ENCODE peak calls at places on chromosomes 6 and 20, in four cellular contexts. One of them, this sample, is unnamed.

GRCh38 chr6:84197708-84198107 is 29.7 kb downstream of the CEP162 start:
- DNase-seq in keratinocyte: no peak
- DNase-seq in coronary artery: no peak
- DNase-seq in MG63: no peak
- DNase-seq in this sample: no peak

GRCh38 chr6:15264902-15265761 is 19.3 kb downstream of the JARID2 start:
- DNase-seq in coronary artery: no peak
- DNase-seq in keratinocyte: no peak
- DNase-seq in MG63: no peak
- DNase-seq in this sample: no peak

GRCh38 chr6:131694832-131695426 is 6.3 kb downstream of the OR2A4 start:
- DNase-seq in coronary artery: no peak
- DNase-seq in keratinocyte: no peak
- DNase-seq in MG63: peak
- DNase-seq in this sample: peak

GRCh38 chr6:136066005-136066404 is 184.1 kb downstream of the MTFR2 start:
- DNase-seq in coronary artery: no peak
- DNase-seq in keratinocyte: no peak
- DNase-seq in MG63: no peak
- DNase-seq in this sample: peak

GRCh38 chr20:24994186-24994465 is 1.6 kb upstream of the APMAP start:
- DNase-seq in MG63: no peak
- DNase-seq in keratinocyte: no peak
- DNase-seq in coronary artery: peak
- DNase-seq in this sample: no peak

GRCh38 chr6:53014034-53014433 is 18.9 kb upstream of the GSTA4 start:
- DNase-seq in MG63: no peak
- DNase-seq in keratinocyte: no peak
- DNase-seq in coronary artery: no peak
- DNase-seq in this sample: no peak

GRCh38 chr6:118739976-118740771 is 88.8 kb upstream of the CEP85L start:
- DNase-seq in coronary artery: no peak
- DNase-seq in keratinocyte: no peak
- DNase-seq in MG63: no peak
- DNase-seq in this sample: peak

GRCh38 chr6:31619805-31620585 is 520 bp upstream of the PRRC2A start:
- DNase-seq in coronary artery: peak
- DNase-seq in MG63: peak
- DNase-seq in keratinocyte: peak
- DNase-seq in this sample: peak

GRCh38 chr6:42970859-42971612 is 7.9 kb downstream of the PEX6 start:
- DNase-seq in keratinocyte: no peak
- DNase-seq in coronary artery: no peak
- DNase-seq in MG63: no peak
- DNase-seq in this sample: peak

GRCh38 chr20:2305946-2306345 is 10.1 kb downstream of the TGM3 start:
- DNase-seq in coronary artery: no peak
- DNase-seq in keratinocyte: no peak
- DNase-seq in MG63: no peak
- DNase-seq in this sample: no peak

GRCh38 chr20:21074605-21075336 is 31.4 kb downstream of the LINC00237 start:
- DNase-seq in keratinocyte: no peak
- DNase-seq in coronary artery: no peak
- DNase-seq in MG63: peak
- DNase-seq in this sample: peak

GRCh38 chr6:166440729-166441128 is 58.0 kb upstream of the MPC1 start:
- DNase-seq in coronary artery: no peak
- DNase-seq in keratinocyte: no peak
- DNase-seq in MG63: no peak
- DNase-seq in this sample: no peak

GRCh38 chr6:36757206-36757605 is 59.6 kb downstream of the RAB44 start:
- DNase-seq in coronary artery: no peak
- DNase-seq in MG63: no peak
- DNase-seq in keratinocyte: no peak
- DNase-seq in this sample: no peak

GRCh38 chr6:18216411-18216810 is 47.9 kb downstream of the DEK start:
- DNase-seq in MG63: no peak
- DNase-seq in coronary artery: no peak
- DNase-seq in keratinocyte: no peak
- DNase-seq in this sample: peak

GRCh38 chr6:139325003-139325600 is 33.3 kb upstream of the TXLNB start:
- DNase-seq in keratinocyte: no peak
- DNase-seq in coronary artery: no peak
- DNase-seq in MG63: no peak
- DNase-seq in this sample: no peak

GRCh38 chr6:27092316-27092692 is 155.2 kb upstream of the PRSS16 start:
- DNase-seq in coronary artery: no peak
- DNase-seq in keratinocyte: no peak
- DNase-seq in MG63: no peak
- DNase-seq in this sample: no peak

GRCh38 chr6:154488802-154489437 is 21.6 kb downstream of the CNKSR3 start:
- DNase-seq in coronary artery: no peak
- DNase-seq in keratinocyte: no peak
- DNase-seq in MG63: peak
- DNase-seq in this sample: no peak

GRCh38 chr6:129184808-129185366 is 301.9 kb downstream of the LAMA2 start:
- DNase-seq in coronary artery: no peak
- DNase-seq in MG63: no peak
- DNase-seq in keratinocyte: no peak
- DNase-seq in this sample: no peak

DNA sequence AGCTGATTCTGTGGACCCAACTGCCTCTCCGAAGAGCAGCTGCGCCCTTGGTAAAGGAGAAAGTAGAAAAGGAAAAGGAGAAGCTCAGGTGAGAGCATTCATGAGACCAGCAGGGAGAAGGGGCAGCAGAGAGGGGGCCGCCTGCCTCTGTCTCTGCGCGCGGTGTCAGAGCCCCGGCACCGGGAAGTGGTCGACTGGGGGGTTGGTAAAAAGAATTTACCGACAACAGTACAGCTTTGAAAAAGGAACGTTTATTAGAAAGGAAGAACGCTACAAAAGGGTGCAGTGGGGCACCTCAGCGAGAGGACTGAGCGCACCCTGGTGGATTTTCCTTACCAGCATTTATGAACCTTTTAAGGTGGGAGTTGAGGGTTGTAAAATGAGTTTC is 61.9 kb downstream of the GPR6 start:
- DNase-seq in coronary artery: peak
- DNase-seq in MG63: no peak
- DNase-seq in keratinocyte: no peak
- DNase-seq in this sample: peak
- H3K4me3 ChIP-seq in coronary artery: peak
- H3K4me3 ChIP-seq in MG63: no peak
- H3K4me3 ChIP-seq in keratinocyte: no peak
- H3K4me3 ChIP-seq in this sample: peak

GRCh38 chr20:10171864-10172751 is 46.5 kb upstream of the SNAP25 start:
- DNase-seq in keratinocyte: no peak
- DNase-seq in coronary artery: no peak
- DNase-seq in MG63: peak
- DNase-seq in this sample: peak
- H3K4me3 ChIP-seq in keratinocyte: peak
- H3K4me3 ChIP-seq in coronary artery: peak
- H3K4me3 ChIP-seq in MG63: peak
- H3K4me3 ChIP-seq in this sample: peak

GRCh38 chr6:3019749-3020320 is 20.1 kb downstream of the NQO2 start:
- DNase-seq in keratinocyte: no peak
- DNase-seq in MG63: no peak
- DNase-seq in coronary artery: no peak
- DNase-seq in this sample: no peak

GRCh38 chr6:3026811-3027626 is 27.3 kb downstream of the NQO2 start:
- DNase-seq in coronary artery: no peak
- DNase-seq in keratinocyte: no peak
- DNase-seq in MG63: no peak
- DNase-seq in this sample: no peak

GRCh38 chr6:3023663-3024483 is 24.2 kb downstream of the NQO2 start:
- DNase-seq in keratinocyte: peak
- DNase-seq in coronary artery: peak
- DNase-seq in MG63: peak
- DNase-seq in this sample: peak

GRCh38 chr6:3019065-3019464 is 19.4 kb downstream of the NQO2 start:
- DNase-seq in keratinocyte: no peak
- DNase-seq in coronary artery: no peak
- DNase-seq in MG63: no peak
- DNase-seq in this sample: no peak

DNA sequence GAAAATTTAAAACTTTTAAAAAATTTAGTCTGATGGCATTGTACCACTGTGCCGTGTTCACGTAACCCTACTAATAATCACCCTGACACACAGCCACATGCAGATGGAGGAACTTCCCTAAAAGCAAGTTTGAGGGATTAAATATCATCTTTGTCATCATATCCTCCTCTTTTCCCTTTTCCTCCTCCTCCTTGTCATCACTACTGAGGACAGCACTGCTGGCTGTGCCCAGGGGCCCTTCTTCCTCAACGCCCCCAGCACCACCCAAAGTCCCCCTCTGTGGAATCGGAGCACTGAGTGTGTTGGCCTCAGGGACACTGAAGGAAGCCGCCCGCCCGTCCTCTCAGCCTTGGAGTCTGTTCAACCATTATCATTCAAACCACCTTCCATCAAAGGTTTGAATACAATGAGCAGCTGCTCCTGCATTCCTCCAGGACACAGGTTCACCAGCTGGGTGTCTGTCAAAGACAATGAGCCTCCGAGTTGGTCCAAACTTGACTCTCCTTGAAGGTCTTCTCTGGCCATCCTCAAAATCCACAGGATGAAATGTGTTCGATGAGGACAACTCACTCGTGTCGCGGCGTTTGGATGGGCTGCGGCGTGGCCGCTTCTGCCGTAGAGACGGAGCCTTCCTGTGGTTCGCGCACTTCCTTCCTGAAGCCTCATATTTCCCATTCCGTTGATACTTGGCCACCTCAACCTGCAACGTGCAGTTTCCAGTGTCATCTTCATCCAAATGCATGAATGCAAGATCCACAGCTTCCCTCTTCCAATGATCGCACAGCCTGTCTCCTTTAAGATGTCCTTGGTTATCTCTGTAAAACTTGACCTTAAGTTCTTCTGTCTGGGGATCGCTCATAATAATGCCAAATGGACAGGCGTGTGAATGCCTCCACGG is 23.3 kb downstream of the NQO2 start:
- DNase-seq in keratinocyte: no peak
- DNase-seq in coronary artery: no peak
- DNase-seq in MG63: no peak
- DNase-seq in this sample: no peak
- H3K4me3 ChIP-seq in keratinocyte: peak
- H3K4me3 ChIP-seq in coronary artery: peak
- H3K4me3 ChIP-seq in MG63: peak
- H3K4me3 ChIP-seq in this sample: no peak

GRCh38 chr6:24358219-24358821 is 461 bp upstream of the DCDC2 start:
- DNase-seq in keratinocyte: no peak
- DNase-seq in coronary artery: no peak
- DNase-seq in MG63: no peak
- DNase-seq in this sample: no peak

GRCh38 chr6:24352434-24352833 is 5.4 kb downstream of the DCDC2 start:
- DNase-seq in MG63: no peak
- DNase-seq in coronary artery: no peak
- DNase-seq in keratinocyte: no peak
- DNase-seq in this sample: no peak

GRCh38 chr6:24356310-24357035 is 1.4 kb downstream of the DCDC2 start:
- DNase-seq in MG63: no peak
- DNase-seq in keratinocyte: no peak
- DNase-seq in coronary artery: no peak
- DNase-seq in this sample: no peak

GRCh38 chr6:24357336-24358218 is at the start of gene DCDC2:
- DNase-seq in coronary artery: no peak
- DNase-seq in keratinocyte: no peak
- DNase-seq in MG63: peak
- DNase-seq in this sample: peak

DNA sequence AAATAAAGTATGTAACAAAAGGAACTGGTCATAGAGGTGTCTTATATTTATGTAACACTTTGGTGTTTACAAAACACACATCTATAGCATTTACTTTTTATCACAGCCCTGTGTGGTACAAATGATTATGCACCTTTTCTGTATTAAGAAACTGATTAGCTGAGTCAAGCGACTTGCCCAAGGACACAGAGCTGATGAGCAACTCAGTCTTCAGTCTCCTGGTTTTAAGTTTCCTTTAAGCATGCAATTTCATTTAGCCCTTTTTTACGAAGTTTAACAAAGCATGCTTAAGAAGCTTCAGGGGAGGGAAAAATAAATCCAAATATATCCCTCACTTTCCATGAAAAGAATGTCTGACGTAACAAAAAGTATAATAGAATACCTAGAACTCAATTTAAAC is 2.4 kb downstream of the DCDC2 start:
- DNase-seq in MG63: no peak
- DNase-seq in coronary artery: no peak
- DNase-seq in keratinocyte: no peak
- DNase-seq in this sample: peak
- H3K4me3 ChIP-seq in MG63: no peak
- H3K4me3 ChIP-seq in coronary artery: no peak
- H3K4me3 ChIP-seq in keratinocyte: no peak
- H3K4me3 ChIP-seq in this sample: no peak

DNA sequence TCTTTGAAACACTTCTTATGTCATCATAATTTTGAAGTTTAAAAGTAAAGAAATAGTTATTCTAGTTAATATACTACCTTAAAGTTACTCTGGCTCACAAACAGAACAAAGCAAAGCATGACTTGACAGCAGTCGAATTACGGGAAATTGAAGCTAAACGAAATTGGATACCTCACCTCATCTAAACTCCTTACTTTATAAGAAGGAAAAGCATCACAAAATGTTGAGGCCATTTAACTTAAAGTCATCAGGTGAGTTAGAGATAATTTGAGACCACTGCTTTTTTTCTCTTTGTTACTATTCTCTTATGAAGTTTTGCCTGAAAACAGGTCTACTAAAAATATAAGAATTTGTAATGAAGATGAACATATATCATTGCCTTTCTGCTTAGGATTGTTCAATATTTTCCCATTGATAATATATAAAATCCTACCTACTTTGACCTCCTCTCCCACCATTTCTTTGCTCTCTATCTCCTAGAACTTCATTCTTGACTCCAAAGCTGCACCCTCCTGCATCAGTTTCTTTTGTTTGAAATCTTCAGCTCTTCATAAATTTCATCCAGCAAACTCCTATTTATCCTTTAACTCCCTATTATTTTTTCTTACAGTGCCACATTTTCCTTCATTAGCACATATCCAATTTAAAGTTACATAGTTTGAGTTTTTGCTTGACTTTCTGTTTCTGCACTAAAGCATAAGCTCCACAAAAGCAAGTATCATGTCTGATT is 510.7 kb upstream of the ZNF337 start:
- DNase-seq in keratinocyte: no peak
- DNase-seq in coronary artery: no peak
- DNase-seq in MG63: no peak
- DNase-seq in this sample: no peak
- H3K4me3 ChIP-seq in keratinocyte: no peak
- H3K4me3 ChIP-seq in coronary artery: peak
- H3K4me3 ChIP-seq in MG63: peak
- H3K4me3 ChIP-seq in this sample: no peak